ENCODE peak calls at places on chromosomes 7 and 10, in nine cellular contexts. O is bronchial epithelial cell, T is GM12865, S is uterus, E is fibroblast of pulmonary artery, K is ascending aorta, Z is cardiac muscle cell, W is HCT116, B is right cardiac atrium. H is an unnamed sample.

GRCh38 chr10:10128387-10128786 is 889.3 kb upstream of the CELF2 start:
- DNase-seq in O (peak), T (no peak), S (no peak), E (peak), K (no peak), Z (no peak), W (no peak), B (no peak), H (no peak)

GRCh38 chr7:33961948-33962347 is 56.6 kb downstream of the BMPER start:
- DNase-seq in O (no peak), T (no peak), S (no peak), E (no peak), K (no peak), Z (no peak), W (no peak), B (no peak), H (no peak)

GRCh38 chr10:9239298-9239697 is 1184.8 kb downstream of the GATA3 start:
- DNase-seq in O (no peak), T (no peak), S (no peak), E (no peak), K (no peak), Z (no peak), W (no peak), B (no peak), H (no peak)

GRCh38 chr10:98509745-98510144 is 63.0 kb upstream of the HPS1 start:
- DNase-seq in O (no peak), T (no peak), S (no peak), E (no peak), K (no peak), Z (no peak), W (no peak), B (no peak), H (no peak)

GRCh38 chr10:113087082-113088029 is 137.3 kb downstream of the TCF7L2 start:
- DNase-seq in O (peak), T (no peak), S (peak), E (peak), K (peak), Z (no peak), W (peak), B (peak), H (no peak)

GRCh38 chr10:132199854-132200311 is 13.1 kb downstream of the DPYSL4 start:
- DNase-seq in O (no peak), T (no peak), S (no peak), E (no peak), K (no peak), Z (no peak), W (no peak), B (no peak), H (no peak)

GRCh38 chr10:22251751-22252285 is 34.0 kb upstream of the EBLN1 start:
- DNase-seq in O (peak), T (peak), S (peak), E (peak), K (no peak), Z (peak), W (no peak), B (peak), H (no peak)

GRCh38 chr10:114022292-114022691 is 21.4 kb upstream of the ADRB1 start:
- DNase-seq in O (no peak), T (no peak), S (peak), E (peak), K (no peak), Z (peak), W (no peak), B (peak), H (no peak)

GRCh38 chr7:50824882-50825281 is 42.2 kb upstream of the GRB10 start:
- DNase-seq in O (peak), T (no peak), S (no peak), E (no peak), K (no peak), Z (no peak), W (no peak), B (no peak), H (no peak)

GRCh38 chr10:43219848-43220247 is 47.0 kb downstream of the RASGEF1A start:
- DNase-seq in O (no peak), T (no peak), S (no peak), E (no peak), K (no peak), Z (no peak), W (no peak), B (peak), H (no peak)

GRCh38 chr7:155377837-155378579 is 79.9 kb upstream of the EN2 start:
- DNase-seq in O (no peak), T (no peak), S (peak), E (peak), K (no peak), Z (peak), W (no peak), B (peak), H (no peak)

GRCh38 chr7:131210618-131211017 is 117.1 kb upstream of the MKLN1 start:
- DNase-seq in O (no peak), T (no peak), S (no peak), E (no peak), K (no peak), Z (no peak), W (no peak), B (no peak), H (no peak)

GRCh38 chr10:77422491-77423338 is 214.9 kb downstream of the KCNMA1 start:
- DNase-seq in O (no peak), T (no peak), S (peak), E (peak), K (no peak), Z (no peak), W (no peak), B (no peak), H (no peak)

GRCh38 chr7:94423116-94423515 is 28.4 kb downstream of the COL1A2 start:
- DNase-seq in O (no peak), T (no peak), S (no peak), E (peak), K (no peak), Z (no peak), W (no peak), B (no peak), H (no peak)

GRCh38 chr7:8637322-8637721 is 203.9 kb downstream of the NXPH1 start:
- DNase-seq in O (no peak), T (no peak), S (no peak), E (no peak), K (no peak), Z (no peak), W (no peak), B (no peak), H (peak)

GRCh38 chr10:113027574-113028392 is 77.7 kb downstream of the TCF7L2 start:
- DNase-seq in O (peak), T (no peak), S (peak), E (no peak), K (no peak), Z (no peak), W (no peak), B (no peak), H (no peak)

GRCh38 chr7:79050592-79050991 is 402.9 kb downstream of the MAGI2 start:
- DNase-seq in O (peak), T (no peak), S (no peak), E (peak), K (no peak), Z (no peak), W (no peak), B (no peak), H (no peak)

DNA sequence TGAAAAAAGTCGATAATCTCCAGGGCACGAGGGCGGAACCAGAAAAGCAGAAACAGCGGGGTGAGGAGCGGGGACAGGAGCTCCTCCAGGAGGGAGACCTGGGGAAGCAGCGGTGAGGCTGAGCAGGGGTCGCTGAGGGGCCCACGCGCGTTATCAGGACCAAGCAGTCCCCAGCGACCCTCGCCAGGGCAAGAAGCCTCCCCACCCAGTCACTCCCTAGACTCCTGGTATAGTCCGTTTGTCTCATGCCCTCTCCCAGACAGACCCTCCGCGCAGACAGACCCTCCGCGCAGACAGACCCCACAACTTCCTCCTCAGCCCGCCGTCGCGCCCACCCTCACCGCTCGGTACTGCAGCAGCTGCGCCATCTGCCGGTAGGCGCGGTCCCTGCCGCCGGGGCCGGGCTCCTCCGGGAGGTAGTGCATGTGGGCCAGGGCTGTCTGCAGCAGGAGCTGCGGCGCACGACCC is 6.3 kb downstream of the ATG9B start:
- DNase-seq in O (no peak), T (peak), S (peak), E (peak), K (no peak), Z (peak), W (no peak), B (peak), H (no peak)
- H3K4me3 ChIP-seq in O (peak), T (no peak), S (no peak), E (no peak), K (peak), Z (peak), W (no peak), B (no peak), H (peak)

GRCh38 chr7:101202603-101202918 is 1.7 kb upstream of the MOGAT3 start:
- DNase-seq in O (no peak), T (no peak), S (no peak), E (no peak), K (no peak), Z (no peak), W (no peak), B (no peak), H (no peak)

GRCh38 chr7:101198476-101198875 is 2.4 kb downstream of the MOGAT3 start:
- DNase-seq in O (no peak), T (no peak), S (no peak), E (no peak), K (no peak), Z (no peak), W (no peak), B (no peak), H (no peak)

GRCh38 chr7:101200504-101200861 is 353 bp downstream of the MOGAT3 start:
- DNase-seq in O (no peak), T (no peak), S (no peak), E (no peak), K (no peak), Z (no peak), W (no peak), B (no peak), H (no peak)

GRCh38 chr7:101201695-101202602 is 1.1 kb upstream of the MOGAT3 start:
- DNase-seq in O (no peak), T (no peak), S (no peak), E (no peak), K (no peak), Z (no peak), W (no peak), B (no peak), H (no peak)

GRCh38 chr7:101200862-101201599 is at the start of gene MOGAT3:
- DNase-seq in O (no peak), T (no peak), S (no peak), E (no peak), K (no peak), Z (no peak), W (no peak), B (no peak), H (no peak)
- H3K4me3 ChIP-seq in O (no peak), T (no peak), S (no peak), E (no peak), K (peak), Z (no peak), W (no peak), B (no peak), H (no peak)

GRCh38 chr10:121598261-121599249 is at the start of gene FGFR2:
- DNase-seq in O (no peak), T (peak), S (peak), E (peak), K (peak), Z (peak), W (peak), B (peak), H (peak)
- H3K4me3 ChIP-seq in O (peak), T (no peak), S (peak), E (peak), K (peak), Z (peak), W (peak), B (peak), H (peak)

DNA sequence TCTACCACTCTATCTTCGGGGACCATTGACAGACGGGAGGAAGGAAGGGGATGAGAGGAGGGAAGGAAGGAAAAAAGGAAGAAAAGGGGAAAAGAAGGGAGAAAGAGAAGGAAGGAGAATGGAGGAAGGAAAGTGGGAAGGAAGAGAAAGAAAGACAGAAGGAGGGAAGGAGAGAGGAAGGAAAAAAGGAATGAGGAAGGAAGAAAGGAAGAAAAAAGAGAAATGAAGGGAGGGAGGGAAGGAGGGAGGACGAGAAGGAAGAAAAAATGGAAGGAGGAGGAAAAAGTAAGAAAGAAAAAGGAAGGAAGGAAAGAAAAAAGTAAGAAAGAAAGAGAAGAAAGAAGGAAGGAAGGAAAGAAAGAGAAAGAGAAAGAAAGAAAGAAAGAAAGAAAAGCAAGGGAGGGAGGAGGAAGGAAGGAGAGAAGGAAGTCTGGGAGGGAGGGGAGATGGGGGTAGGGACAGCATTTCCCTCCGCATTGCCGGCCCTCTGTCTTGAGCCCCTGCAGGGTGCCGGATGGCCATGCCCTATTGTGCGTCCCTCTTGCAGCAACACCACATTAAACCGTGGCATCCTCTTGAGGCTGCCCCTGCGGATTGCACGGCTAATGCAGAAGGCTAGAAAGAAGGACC is 128.8 kb downstream of the ADARB2 start:
- DNase-seq in O (no peak), T (no peak), S (no peak), E (no peak), K (no peak), Z (no peak), W (no peak), B (no peak), H (no peak)
- H3K4me3 ChIP-seq in O (no peak), T (no peak), S (no peak), E (no peak), K (no peak), Z (no peak), W (no peak), B (no peak), H (no peak)

GRCh38 chr7:158512869-158513268 is 74.8 kb downstream of the PTPRN2 start:
- DNase-seq in O (no peak), T (no peak), S (no peak), E (no peak), K (no peak), Z (no peak), W (no peak), B (no peak), H (no peak)

GRCh38 chr7:158518915-158519640 is 68.5 kb downstream of the PTPRN2 start:
- DNase-seq in O (no peak), T (no peak), S (no peak), E (no peak), K (no peak), Z (no peak), W (no peak), B (no peak), H (no peak)

GRCh38 chr7:158517072-158517471 is 70.6 kb downstream of the PTPRN2 start:
- DNase-seq in O (no peak), T (no peak), S (no peak), E (no peak), K (no peak), Z (no peak), W (no peak), B (no peak), H (no peak)

GRCh38 chr7:158517571-158517970 is 70.1 kb downstream of the PTPRN2 start:
- DNase-seq in O (no peak), T (no peak), S (no peak), E (no peak), K (no peak), Z (no peak), W (no peak), B (no peak), H (no peak)

DNA sequence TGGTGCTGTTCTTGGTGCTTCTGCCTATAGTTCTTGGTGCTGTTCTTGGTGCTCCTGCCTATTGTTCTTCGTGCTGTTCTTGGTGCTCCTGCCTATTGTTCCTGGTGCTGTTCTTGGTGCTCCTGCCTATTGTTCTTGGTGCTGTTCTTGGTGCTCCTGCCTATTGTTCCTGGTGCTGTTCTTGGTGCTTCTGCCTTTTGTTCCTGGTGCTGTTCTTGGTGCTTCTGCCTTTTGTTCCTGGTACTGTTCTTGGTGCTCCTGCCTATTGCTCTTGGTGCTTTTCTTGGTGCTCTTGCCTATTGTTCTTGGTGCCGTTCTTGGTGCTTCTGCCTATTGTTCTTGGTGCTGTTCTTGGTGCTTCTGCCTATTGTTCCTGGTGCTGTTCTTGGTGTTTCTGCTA is 71.1 kb downstream of the PTPRN2 start:
- DNase-seq in O (no peak), T (no peak), S (no peak), E (no peak), K (no peak), Z (no peak), W (no peak), B (no peak), H (no peak)
- H3K4me3 ChIP-seq in O (no peak), T (no peak), S (no peak), E (no peak), K (no peak), Z (no peak), W (no peak), B (no peak), H (no peak)

GRCh38 chr7:150473902-150474301 is 23.5 kb downstream of the GIMAP8 start:
- DNase-seq in O (no peak), T (no peak), S (no peak), E (no peak), K (no peak), Z (no peak), W (no peak), B (no peak), H (no peak)
- H3K4me3 ChIP-seq in O (no peak), T (no peak), S (no peak), E (no peak), K (no peak), Z (no peak), W (no peak), B (no peak), H (no peak)

GRCh38 chr7:6621195-6622128 is 6.1 kb downstream of the ZNF853 start:
- DNase-seq in O (no peak), T (peak), S (no peak), E (no peak), K (no peak), Z (no peak), W (no peak), B (no peak), H (no peak)
- H3K4me3 ChIP-seq in O (no peak), T (no peak), S (no peak), E (no peak), K (no peak), Z (no peak), W (no peak), B (no peak), H (no peak)

GRCh38 chr10:6045600-6046457 is 16.3 kb downstream of the IL2RA start:
- DNase-seq in O (no peak), T (no peak), S (no peak), E (no peak), K (no peak), Z (no peak), W (no peak), B (no peak), H (no peak)
- H3K4me3 ChIP-seq in O (no peak), T (no peak), S (no peak), E (no peak), K (no peak), Z (no peak), W (no peak), B (no peak), H (no peak)

H was measured in LNCaP clone FGC.